ENCODE peak calls at places on chromosomes 4 and X, in five cellular contexts. One of them, this sample, is unnamed.

GRCh38 chrX:49610718-49611310 is 12.0 kb downstream of the GAGE1 start:
- DNase-seq in stimulated activated CD8-positive, alpha-beta memory T cell treated with anti-CD3 and anti-CD28 coated beads, Interleukin-4, amount 100 ng/mL, for 4 hours: no peak
- DNase-seq in hypothalamus: no peak
- DNase-seq in A172: no peak
- DNase-seq in heart right ventricle: no peak
- DNase-seq in this sample: no peak

GRCh38 chr4:1399508-1400190 is 6.6 kb downstream of the NKX1-1 start:
- DNase-seq in hypothalamus: no peak
- DNase-seq in heart right ventricle: no peak
- DNase-seq in A172: no peak
- DNase-seq in stimulated activated CD8-positive, alpha-beta memory T cell treated with anti-CD3 and anti-CD28 coated beads, Interleukin-4, amount 100 ng/mL, for 4 hours: no peak
- DNase-seq in this sample: no peak

GRCh38 chr4:7324651-7325121 is 110.0 kb downstream of the PSAPL1 start:
- DNase-seq in A172: no peak
- DNase-seq in stimulated activated CD8-positive, alpha-beta memory T cell treated with anti-CD3 and anti-CD28 coated beads, Interleukin-4, amount 100 ng/mL, for 4 hours: no peak
- DNase-seq in heart right ventricle: no peak
- DNase-seq in hypothalamus: peak
- DNase-seq in this sample: no peak

GRCh38 chr4:45939056-45939455 is 184.8 kb downstream of the GABRG1 start:
- DNase-seq in stimulated activated CD8-positive, alpha-beta memory T cell treated with anti-CD3 and anti-CD28 coated beads, Interleukin-4, amount 100 ng/mL, for 4 hours: no peak
- DNase-seq in A172: no peak
- DNase-seq in hypothalamus: no peak
- DNase-seq in heart right ventricle: no peak
- DNase-seq in this sample: no peak

GRCh38 chrX:43350935-43351334 is 305.2 kb upstream of the MAOA start:
- DNase-seq in heart right ventricle: no peak
- DNase-seq in A172: no peak
- DNase-seq in stimulated activated CD8-positive, alpha-beta memory T cell treated with anti-CD3 and anti-CD28 coated beads, Interleukin-4, amount 100 ng/mL, for 4 hours: no peak
- DNase-seq in hypothalamus: no peak
- DNase-seq in this sample: no peak

GRCh38 chr4:26048378-26048882 is 134.4 kb downstream of the SMIM20 start:
- DNase-seq in heart right ventricle: peak
- DNase-seq in hypothalamus: no peak
- DNase-seq in stimulated activated CD8-positive, alpha-beta memory T cell treated with anti-CD3 and anti-CD28 coated beads, Interleukin-4, amount 100 ng/mL, for 4 hours: no peak
- DNase-seq in A172: peak
- DNase-seq in this sample: no peak

GRCh38 chr4:171891038-171891437 is 77.8 kb downstream of the GALNTL6 start:
- DNase-seq in stimulated activated CD8-positive, alpha-beta memory T cell treated with anti-CD3 and anti-CD28 coated beads, Interleukin-4, amount 100 ng/mL, for 4 hours: no peak
- DNase-seq in hypothalamus: no peak
- DNase-seq in heart right ventricle: no peak
- DNase-seq in A172: no peak
- DNase-seq in this sample: no peak

GRCh38 chr4:98657531-98658286 is 702 bp downstream of the TSPAN5 start:
- DNase-seq in A172: peak
- DNase-seq in stimulated activated CD8-positive, alpha-beta memory T cell treated with anti-CD3 and anti-CD28 coated beads, Interleukin-4, amount 100 ng/mL, for 4 hours: peak
- DNase-seq in heart right ventricle: peak
- DNase-seq in hypothalamus: peak
- DNase-seq in this sample: peak

GRCh38 chrX:78104447-78105176 is 564 bp downstream of the PGK1 start:
- DNase-seq in heart right ventricle: peak
- DNase-seq in stimulated activated CD8-positive, alpha-beta memory T cell treated with anti-CD3 and anti-CD28 coated beads, Interleukin-4, amount 100 ng/mL, for 4 hours: no peak
- DNase-seq in A172: peak
- DNase-seq in hypothalamus: peak
- DNase-seq in this sample: no peak

GRCh38 chrX:43703211-43703791 is 47.2 kb downstream of the MAOA start:
- DNase-seq in stimulated activated CD8-positive, alpha-beta memory T cell treated with anti-CD3 and anti-CD28 coated beads, Interleukin-4, amount 100 ng/mL, for 4 hours: no peak
- DNase-seq in A172: peak
- DNase-seq in heart right ventricle: no peak
- DNase-seq in hypothalamus: no peak
- DNase-seq in this sample: no peak

GRCh38 chr4:15811703-15812325 is 33.7 kb downstream of the CD38 start:
- DNase-seq in A172: no peak
- DNase-seq in stimulated activated CD8-positive, alpha-beta memory T cell treated with anti-CD3 and anti-CD28 coated beads, Interleukin-4, amount 100 ng/mL, for 4 hours: no peak
- DNase-seq in heart right ventricle: no peak
- DNase-seq in hypothalamus: no peak
- DNase-seq in this sample: no peak

GRCh38 chr4:123120473-123120872 is 198.1 kb upstream of the NUDT6 start:
- DNase-seq in A172: no peak
- DNase-seq in heart right ventricle: no peak
- DNase-seq in stimulated activated CD8-positive, alpha-beta memory T cell treated with anti-CD3 and anti-CD28 coated beads, Interleukin-4, amount 100 ng/mL, for 4 hours: no peak
- DNase-seq in hypothalamus: no peak
- DNase-seq in this sample: no peak

GRCh38 chr4:48129307-48130014 is 4.6 kb downstream of the TXK start:
- DNase-seq in stimulated activated CD8-positive, alpha-beta memory T cell treated with anti-CD3 and anti-CD28 coated beads, Interleukin-4, amount 100 ng/mL, for 4 hours: no peak
- DNase-seq in heart right ventricle: peak
- DNase-seq in hypothalamus: no peak
- DNase-seq in A172: no peak
- DNase-seq in this sample: no peak

This sample was measured in NCI-H1930.